ENCODE peak calls at places on chromosome 3, in nine cellular contexts. S is left ventricle myocardium inferior; D is keratinocyte; O is transverse colon; W is dorsolateral prefrontal cortex; J is CD8-positive, alpha-beta memory T cell; G is pancreas; A is IMR-90; C is cardiac muscle cell. X is an unnamed sample.

GRCh38 chr3:50251220-50251619 is 15.2 kb downstream of the GNAI2 start:
- DNase-seq in D (peak; percentile 97), S (no peak), W (no peak), C (no peak), G (no peak), A (peak; percentile 94), J (no peak), O (no peak), X (no peak)

GRCh38 chr3:7275396-7275795 is 414.5 kb downstream of the GRM7 start:
- DNase-seq in A (no peak), G (no peak), C (no peak), O (no peak), S (no peak), D (no peak), J (no peak), W (no peak), X (no peak)

GRCh38 chr3:113084777-113085176 is 94.0 kb downstream of the GTPBP8 start:
- DNase-seq in O (peak; percentile 48), G (peak; percentile 11), J (no peak), W (no peak), D (no peak), A (peak; percentile 88), S (peak; percentile 20), C (no peak), X (no peak)

GRCh38 chr3:64358853-64359252 is 133.6 kb upstream of the PRICKLE2 start:
- DNase-seq in J (no peak), G (no peak), W (no peak), C (no peak), D (no peak), A (no peak), S (no peak), O (no peak), X (no peak)

GRCh38 chr3:72995337-72995736 is 1.3 kb upstream of the PPP4R2 start:
- DNase-seq in J (no peak), C (no peak), A (no peak), O (peak; percentile 51), S (no peak), W (peak; percentile 19), G (no peak), D (no peak), X (peak; percentile 28)

GRCh38 chr3:124826703-124827102 is 60.5 kb downstream of the ITGB5 start:
- DNase-seq in O (no peak), A (peak; percentile 93), C (no peak), W (peak; percentile 42), S (no peak), D (no peak), J (no peak), G (no peak), X (no peak)

GRCh38 chr3:156332304-156332703 is 211.9 kb downstream of the KCNAB1 start:
- DNase-seq in O (no peak), G (no peak), C (no peak), W (no peak), D (no peak), S (no peak), A (no peak), J (no peak), X (no peak)

GRCh38 chr3:51539291-51539891 is 872 bp downstream of the RAD54L2 start:
- DNase-seq in D (no peak), S (no peak), O (peak; percentile 9), C (peak; percentile 36), A (peak; percentile 85), G (peak; percentile 16), J (peak; percentile 1), W (peak; percentile 40), X (no peak)

GRCh38 chr3:27554706-27555105 is 70.5 kb upstream of the SLC4A7 start:
- DNase-seq in W (no peak), G (no peak), J (no peak), O (no peak), A (no peak), S (no peak), C (no peak), D (no peak), X (peak; percentile 21)

GRCh38 chr3:126135398-126136076 is 44.8 kb downstream of the ALDH1L1 start:
- DNase-seq in O (peak; percentile 6), W (no peak), A (no peak), S (no peak), G (peak; percentile 9), D (no peak), C (no peak), J (no peak), X (peak; percentile 9)

GRCh38 chr3:44555753-44556152 is 760 bp downstream of the ZKSCAN7 start:
- DNase-seq in W (no peak), C (no peak), G (no peak), O (no peak), J (no peak), A (peak; percentile 18), S (no peak), D (no peak), X (no peak)

GRCh38 chr3:128497305-128498126 is 4.5 kb upstream of the GATA2 start:
- DNase-seq in C (peak; percentile 80), G (peak; percentile 75), J (peak; percentile 45), D (no peak), A (no peak), W (peak; percentile 70), O (peak; percentile 61), S (peak; percentile 65), X (no peak)
- H3K27ac ChIP-seq in C (no peak overlapping the region), G (no peak overlapping the region), J (no peak overlapping the region), D (no peak overlapping the region), A (no peak overlapping the region), W (no peak overlapping the region), O (no peak overlapping the region), S (peak overlapping the region; percentile 33), X (no peak overlapping the region)

GRCh38 chr3:129119365-129120100 is 2.1 kb downstream of the RAB43 start:
- DNase-seq in G (peak; percentile 42), O (peak; percentile 76), D (no peak), S (no peak), C (peak; percentile 7), A (no peak), W (no peak), J (no peak), X (no peak)
- H3K27ac ChIP-seq in G (peak overlapping the region; percentile 92), O (peak overlapping the region; percentile 98), D (peak overlapping the region; percentile 96), S (peak overlapping the region; percentile 95), C (peak overlapping the region; percentile 32), A (peak overlapping the region; percentile 71), W (peak overlapping the region; percentile 73), J (peak overlapping the region; percentile 60), X (peak overlapping the region; percentile 89)

DNA sequence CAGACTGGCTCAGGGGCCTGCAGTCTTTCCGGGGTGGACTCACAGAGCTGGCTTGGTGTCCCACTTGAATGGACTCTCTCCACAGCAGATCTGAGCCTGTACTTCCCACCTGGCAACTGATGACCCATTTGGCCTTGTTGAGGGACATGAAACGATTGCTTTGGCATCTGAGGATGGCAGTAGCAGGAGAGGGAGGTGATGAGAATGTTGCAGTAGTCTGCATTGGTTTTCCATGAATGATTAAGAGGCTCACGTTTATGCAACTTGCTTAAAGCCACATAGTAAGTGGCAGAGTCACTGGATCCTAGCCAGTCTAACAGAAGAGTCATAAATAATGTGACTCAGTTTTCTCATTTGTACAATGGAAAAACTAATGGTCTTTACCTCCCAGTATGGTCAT is 21.9 kb downstream of the IL20RB start:
- DNase-seq in O (no peak), G (no peak), S (no peak), A (peak; percentile 72), W (no peak), C (no peak), D (no peak), J (no peak), X (no peak)
- H3K27ac ChIP-seq in O (no peak overlapping the region), G (no peak overlapping the region), S (no peak overlapping the region), A (no peak overlapping the region), W (no peak overlapping the region), C (no peak overlapping the region), D (no peak overlapping the region), J (no peak overlapping the region), X (no peak overlapping the region)

DNA sequence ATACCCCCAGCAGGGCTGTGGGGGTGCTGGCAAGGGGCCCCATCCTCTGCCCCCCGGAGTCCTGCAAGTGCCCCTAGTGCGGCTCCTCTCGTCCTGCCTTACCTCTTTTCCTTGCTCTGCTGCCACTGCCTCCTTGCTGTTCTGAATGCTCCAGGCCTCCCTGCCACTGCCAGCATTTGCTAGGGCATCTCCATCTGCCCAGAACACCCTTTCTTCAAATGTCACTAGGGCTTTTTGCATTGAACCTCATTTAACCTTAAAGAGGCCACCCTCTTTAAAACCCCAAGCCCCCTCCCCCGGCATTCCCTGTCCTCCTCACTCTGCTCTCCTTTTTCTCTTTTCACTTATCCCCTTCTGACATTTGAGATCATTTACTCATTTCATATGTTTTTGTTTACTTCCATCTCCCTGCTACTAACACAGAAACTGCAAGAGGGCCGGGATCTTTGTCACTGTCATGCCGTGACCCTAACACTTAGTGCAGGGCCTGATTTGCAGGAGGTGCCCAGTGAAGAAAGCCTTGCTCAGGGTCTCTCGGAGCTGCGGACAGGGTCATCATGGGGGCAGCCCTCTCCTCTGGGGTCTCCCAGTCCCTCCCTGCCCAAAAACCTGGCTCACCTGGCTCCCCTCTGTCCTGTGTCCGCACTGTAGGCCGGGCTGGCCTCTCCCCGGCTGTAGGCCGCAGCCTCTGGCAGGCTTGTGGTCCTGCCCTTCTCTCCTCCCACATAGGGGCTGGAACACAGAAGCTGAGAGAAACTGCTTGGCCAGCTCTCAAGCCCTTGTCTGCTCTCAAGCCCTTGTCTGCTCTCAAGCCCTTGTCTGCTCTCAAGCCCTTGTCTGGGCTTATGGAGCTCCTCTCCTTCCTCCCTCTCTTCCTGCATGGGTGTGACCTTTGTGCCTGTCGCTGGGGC is at the start of gene ACOX2:
- DNase-seq in W (no peak), C (peak; percentile 84), J (no peak), A (peak; percentile 70), D (no peak), O (peak; percentile 42), S (peak; percentile 79), G (no peak), X (peak; percentile 26)
- H3K27ac ChIP-seq in W (peak within 1 kb of the TSS; percentile 76), C (peak within 1 kb of the TSS; percentile 94), J (no peak within 1 kb of the TSS), A (peak within 1 kb of the TSS; percentile 57), D (no peak within 1 kb of the TSS), O (peak within 1 kb of the TSS; percentile 88), S (peak within 1 kb of the TSS; percentile 91), G (peak within 1 kb of the TSS; percentile 59), X (peak within 1 kb of the TSS; percentile 73)

GRCh38 chr3:53162672-53163458 is 1.9 kb downstream of the PRKCD start:
- DNase-seq in S (no peak), J (peak; percentile 54), O (peak; percentile 70), C (peak; percentile 18), G (no peak), W (no peak), A (no peak), D (no peak), X (no peak)
- H3K27ac ChIP-seq in S (peak overlapping the region; percentile 16), J (peak overlapping the region; percentile 43), O (peak overlapping the region; percentile 95), C (no peak overlapping the region), G (no peak overlapping the region), W (peak overlapping the region; percentile 90), A (no peak overlapping the region), D (peak overlapping the region; percentile 2), X (no peak overlapping the region)

GRCh38 chr3:166282931-166283330 is 445.7 kb upstream of the BCHE start:
- DNase-seq in O (no peak), J (no peak), A (no peak), W (no peak), D (no peak), S (no peak), G (no peak), C (no peak), X (no peak)

GRCh38 chr3:166283856-166284255 is 446.6 kb upstream of the BCHE start:
- DNase-seq in C (no peak), D (no peak), J (no peak), G (no peak), S (no peak), A (peak; percentile 90), W (peak; percentile 31), O (no peak), X (no peak)

GRCh38 chr3:166284994-166285393 is 447.8 kb upstream of the BCHE start:
- DNase-seq in O (no peak), G (no peak), C (no peak), A (peak; percentile 61), J (no peak), W (no peak), D (no peak), S (no peak), X (no peak)
- H3K27ac ChIP-seq in O (no peak overlapping the region), G (no peak overlapping the region), C (no peak overlapping the region), A (no peak overlapping the region), J (no peak overlapping the region), W (no peak overlapping the region), D (peak overlapping the region; percentile 58), S (no peak overlapping the region), X (no peak overlapping the region)

X was measured in gastrocnemius medialis.